ENCODE peak calls at places on chromosomes 13 and 19, in four cellular contexts. Q, B, E and K are unnamed samples.

GRCh38 chr19:36605839-36606478 is 846 bp downstream of the ZNF382 start:
- DNase-seq in B (no peak), E (no peak), Q (peak), K (no peak)

GRCh38 chr13:24153979-24154378 is 6.5 kb upstream of the SPATA13 start:
- DNase-seq in B (no peak), E (no peak), Q (no peak), K (no peak)

GRCh38 chr13:113186061-113186900 is 22.2 kb downstream of the PCID2 start:
- DNase-seq in B (no peak), Q (no peak), E (no peak), K (no peak)

GRCh38 chr19:48905664-48906063 is 5.6 kb downstream of the NUCB1 start:
- DNase-seq in E (no peak), Q (no peak), B (no peak), K (no peak)

GRCh38 chr13:113947321-113948033 is 26.4 kb downstream of the C13orf46 start:
- DNase-seq in E (peak), B (no peak), Q (peak), K (no peak)

GRCh38 chr13:60412909-60413616 is 16.0 kb downstream of the TDRD3 start:
- DNase-seq in E (no peak), B (no peak), Q (no peak), K (no peak)

GRCh38 chr13:59623516-59623915 is 540.2 kb downstream of the DIAPH3 start:
- DNase-seq in Q (no peak), E (no peak), B (no peak), K (no peak)

GRCh38 chr19:53102186-53102585 is 1.0 kb downstream of the ZNF160 start:
- DNase-seq in B (no peak), E (no peak), Q (no peak), K (no peak)

GRCh38 chr19:19075126-19075525 is 11.3 kb downstream of the SLC25A42 start:
- DNase-seq in B (no peak), E (no peak), Q (no peak), K (no peak)

GRCh38 chr19:3001235-3001800 is 24.0 kb downstream of the TLE6 start:
- DNase-seq in E (no peak), B (no peak), Q (no peak), K (no peak)

GRCh38 chr13:29170451-29171082 is 350.4 kb downstream of the MTUS2 start:
- DNase-seq in E (no peak), B (no peak), Q (no peak), K (no peak)

GRCh38 chr13:80341771-80342271 is 895 bp upstream of the SPRY2 start:
- DNase-seq in E (peak), B (no peak), Q (peak), K (no peak)

GRCh38 chr19:43759515-43759914 is 4.8 kb upstream of the SMG9 start:
- DNase-seq in Q (no peak), B (no peak), E (no peak), K (no peak)

GRCh38 chr19:14061081-14061749 is 661 bp downstream of the PALM3 start:
- DNase-seq in Q (peak), E (no peak), B (no peak), K (no peak)

GRCh38 chr19:14337510-14337909 is 43.7 kb upstream of the ADGRE5 start:
- DNase-seq in Q (no peak), E (no peak), B (no peak), K (no peak)

GRCh38 chr19:3608750-3609322 is 2.2 kb upstream of the TBXA2R start:
- DNase-seq in B (no peak), E (peak), Q (no peak), K (no peak)

GRCh38 chr13:35763060-35763804 is 286.7 kb upstream of the MAB21L1 start:
- DNase-seq in B (no peak), Q (no peak), E (no peak), K (no peak)

GRCh38 chr13:106139407-106139806 is 396.1 kb downstream of the EFNB2 start:
- DNase-seq in B (no peak), Q (no peak), E (no peak), K (no peak)

GRCh38 chr19:4990306-4990705 is 21.4 kb downstream of the KDM4B start:
- DNase-seq in B (no peak), Q (no peak), E (no peak), K (no peak)

GRCh38 chr13:98978280-98978679 is 416 bp upstream of the DOCK9 start:
- DNase-seq in B (no peak), E (no peak), Q (no peak), K (no peak)

GRCh38 chr13:97413694-97414093 is 20.3 kb upstream of the RAP2A start:
- DNase-seq in E (no peak), Q (no peak), B (no peak), K (no peak)

GRCh38 chr19:9818175-9818733 is 625 bp downstream of the FBXL12 start:
- DNase-seq in Q (no peak), B (no peak), E (no peak), K (no peak)

GRCh38 chr13:27954406-27954851 is 14.7 kb downstream of the CDX2 start:
- DNase-seq in B (no peak), Q (peak), E (no peak), K (no peak)

GRCh38 chr13:106138620-106139019 is 396.8 kb downstream of the EFNB2 start:
- DNase-seq in B (no peak), E (no peak), Q (no peak), K (no peak)

GRCh38 chr13:99015606-99016520 is 38.0 kb upstream of the DOCK9 start:
- DNase-seq in E (no peak), B (no peak), Q (no peak), K (no peak)

GRCh38 chr13:20291037-20291436 is 58.9 kb upstream of the GJB6 start:
- DNase-seq in Q (no peak), E (no peak), B (no peak), K (no peak)

DNA sequence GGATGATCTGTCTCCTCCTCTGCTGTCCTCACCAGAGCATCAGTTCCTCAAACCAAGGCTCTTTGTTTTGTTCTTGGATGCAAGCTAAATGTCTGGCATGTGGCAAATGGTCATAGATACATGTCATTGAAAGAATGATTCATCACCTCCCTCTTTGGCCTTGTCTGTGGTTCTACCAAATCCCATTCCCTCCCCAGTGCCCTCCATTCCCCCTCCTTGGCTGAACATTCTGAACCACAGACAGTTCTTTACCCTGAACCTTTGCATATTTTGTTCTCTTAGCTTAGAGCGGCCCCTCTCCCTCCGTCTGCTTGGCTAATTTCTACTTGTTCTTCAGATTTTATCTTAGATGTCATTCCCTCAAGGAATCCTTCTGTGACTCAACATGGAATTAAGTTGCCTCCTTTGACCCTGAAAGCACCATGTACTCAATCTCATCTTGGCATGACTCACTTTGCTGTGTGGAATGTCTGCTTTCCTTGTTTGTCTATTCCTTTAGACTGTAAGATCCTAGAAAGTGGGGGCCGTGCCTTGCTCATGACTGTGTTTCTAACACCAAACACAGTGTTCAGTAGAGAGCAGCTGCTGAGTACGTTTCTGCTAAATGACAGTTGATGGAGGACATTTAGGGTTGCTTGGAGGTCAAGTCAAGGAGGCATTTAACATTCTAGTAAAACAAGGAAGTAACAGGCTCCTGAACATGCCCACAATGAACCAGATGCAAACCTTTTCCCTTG is 8.1 kb downstream of the ALOX5AP start:
- DNase-seq in Q (no peak), E (no peak), B (no peak), K (no peak)
- H3K4me3 ChIP-seq in Q (no peak), E (no peak), B (no peak), K (no peak)

DNA sequence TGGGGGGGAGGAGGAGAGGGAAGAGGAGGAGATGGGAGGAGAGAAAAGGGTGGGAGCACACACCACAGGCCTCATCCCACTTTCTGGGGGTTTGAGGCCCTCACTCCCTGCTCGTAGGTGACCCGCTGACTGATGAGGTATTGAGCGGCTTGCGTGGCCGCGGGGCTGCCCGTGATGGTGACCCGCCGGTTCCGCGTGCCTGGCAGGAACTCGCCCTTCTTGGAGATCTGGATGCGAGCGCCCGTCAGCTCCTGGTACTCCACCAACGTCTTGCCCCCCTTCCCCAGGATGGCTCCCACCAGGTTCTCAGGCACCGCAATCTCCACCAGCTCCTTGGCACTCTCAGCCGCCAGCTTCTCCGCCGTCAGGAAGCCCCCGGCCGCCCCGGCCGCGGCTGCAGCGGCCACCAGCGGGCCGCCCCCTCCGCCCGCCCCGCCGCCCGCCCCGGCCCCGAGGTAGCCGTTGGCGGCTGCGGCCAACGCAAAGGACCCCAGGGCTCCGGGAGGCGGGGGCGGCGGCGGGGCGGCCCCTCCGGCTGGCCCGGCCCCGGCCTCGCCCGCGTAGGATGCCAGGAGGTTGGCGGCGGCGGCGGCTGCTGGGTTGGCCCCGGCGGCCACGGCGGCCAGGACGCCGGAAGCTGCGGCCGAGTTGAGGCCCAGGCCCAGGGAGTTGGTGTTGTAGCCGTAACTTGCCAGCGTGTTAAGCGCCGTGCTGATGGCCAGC is 25.4 kb upstream of the NANOS2 start:
- DNase-seq in B (no peak), Q (no peak), E (no peak), K (no peak)
- H3K4me3 ChIP-seq in B (peak), Q (no peak), E (no peak), K (no peak)

GRCh38 chr13:45411631-45412030 is 6.5 kb downstream of the SLC25A30 start:
- DNase-seq in B (no peak), E (no peak), Q (no peak), K (peak)

GRCh38 chr13:45412274-45413049 is 5.7 kb downstream of the SLC25A30 start:
- DNase-seq in Q (no peak), B (no peak), E (no peak), K (no peak)

GRCh38 chr13:45411226-45411625 is 6.9 kb downstream of the SLC25A30 start:
- DNase-seq in B (no peak), Q (no peak), E (no peak), K (no peak)

GRCh38 chr13:45415112-45415511 is 3.1 kb downstream of the SLC25A30 start:
- DNase-seq in E (no peak), Q (no peak), B (no peak), K (no peak)

GRCh38 chr13:45413826-45414312 is 4.3 kb downstream of the SLC25A30 start:
- DNase-seq in B (no peak), Q (no peak), E (no peak), K (no peak)
- H3K4me3 ChIP-seq in B (peak), Q (no peak), E (no peak), K (peak)

GRCh38 chr19:39517432-39517831 is 2.5 kb downstream of the SELENOV start:
- DNase-seq in Q (no peak), B (no peak), E (no peak), K (no peak)

GRCh38 chr19:39514840-39515550 is at the start of gene SELENOV:
- DNase-seq in Q (peak), B (no peak), E (peak), K (no peak)

GRCh38 chr19:39512964-39513363 is 2.0 kb upstream of the SELENOV start:
- DNase-seq in B (no peak), E (no peak), Q (no peak), K (no peak)

GRCh38 chr19:39516270-39516669 is 1.3 kb downstream of the SELENOV start:
- DNase-seq in E (no peak), B (no peak), Q (no peak), K (no peak)

GRCh38 chr19:39515551-39516191 is 732 bp downstream of the SELENOV start:
- DNase-seq in Q (peak), E (no peak), B (no peak), K (no peak)
- H3K4me3 ChIP-seq in Q (peak), E (peak), B (peak), K (peak)

DNA sequence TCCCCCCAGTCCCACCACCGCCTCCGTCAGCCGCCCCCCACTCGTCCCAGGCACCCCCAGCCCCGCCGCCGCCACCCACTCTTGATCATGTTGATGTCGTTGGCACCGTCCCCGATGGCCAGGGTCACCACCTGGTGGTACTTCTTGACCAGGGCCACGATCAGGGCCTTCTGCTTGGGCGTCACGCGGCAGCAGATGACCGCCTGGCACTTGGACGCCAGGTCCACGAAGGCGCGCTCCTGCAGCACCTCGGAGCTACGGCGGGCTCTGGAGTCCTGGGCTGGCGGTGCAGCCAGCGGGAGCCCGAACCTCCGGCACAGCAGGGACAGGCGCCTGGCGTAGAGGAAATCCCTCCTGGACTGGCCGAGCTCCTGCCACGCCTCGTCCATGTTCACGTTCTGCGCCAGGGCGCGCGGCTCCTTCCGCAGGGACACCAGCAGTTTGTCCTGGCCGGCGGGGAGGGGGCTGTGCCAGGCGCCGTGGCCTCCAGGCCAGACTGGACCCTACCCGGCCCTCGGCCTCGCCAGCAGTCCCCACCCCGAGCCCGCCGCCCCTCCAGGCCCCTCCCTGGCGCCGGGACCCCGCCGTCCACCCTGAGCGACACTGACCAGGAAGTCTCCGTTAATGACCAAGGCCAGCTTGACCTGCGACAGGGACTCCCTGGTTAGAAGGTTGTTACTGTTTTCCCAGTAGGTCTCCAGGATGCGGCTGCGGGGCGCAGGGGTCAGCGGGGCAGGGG is 22.6 kb downstream of the ATP8B3 start:
- DNase-seq in Q (no peak), E (peak), B (no peak), K (no peak)
- H3K4me3 ChIP-seq in Q (no peak), E (peak), B (peak), K (peak)

DNA sequence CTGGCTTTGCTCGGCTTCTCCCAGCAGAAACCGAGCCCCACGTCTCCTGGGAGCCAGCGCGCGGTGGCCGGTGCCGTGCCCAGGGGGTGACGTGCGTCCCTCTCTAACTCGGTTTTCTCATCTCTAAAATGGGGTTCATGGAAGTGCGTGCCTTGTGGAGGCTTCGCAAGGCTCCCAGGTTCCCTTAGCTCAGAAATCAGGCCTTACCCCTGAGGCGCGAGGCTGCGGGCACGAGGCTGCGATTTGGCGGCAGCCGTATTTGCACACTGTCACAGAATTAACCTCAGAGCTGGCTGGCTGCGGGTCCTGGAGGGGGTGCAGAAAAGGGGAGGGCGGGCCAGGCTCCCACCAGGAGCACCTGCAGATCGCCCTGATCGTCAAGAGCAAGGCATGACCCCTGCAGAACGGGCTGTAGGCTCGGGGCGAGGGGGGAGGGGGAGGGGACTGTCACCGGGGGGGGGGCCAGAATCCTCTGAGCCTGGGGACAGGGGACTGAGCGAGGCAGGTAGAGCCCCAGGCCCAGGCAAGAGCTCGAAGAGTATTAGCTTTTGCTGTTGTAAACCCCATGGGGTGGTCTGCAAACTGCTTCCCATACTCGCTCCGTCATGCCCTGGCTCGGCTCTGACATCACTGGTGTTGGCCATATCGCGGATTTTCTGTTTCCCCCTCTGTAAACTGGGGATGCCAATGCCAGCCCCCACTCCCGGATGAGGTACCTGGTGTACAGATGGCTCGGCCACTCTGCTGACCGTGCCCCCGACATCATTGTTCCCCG is 62.2 kb downstream of the CCNE1 start:
- DNase-seq in B (no peak), E (no peak), Q (no peak), K (no peak)
- H3K4me3 ChIP-seq in B (peak), E (no peak), Q (no peak), K (peak)

GRCh38 chr19:38710928-38711725 is 33.1 kb downstream of the CAPN12 start:
- DNase-seq in B (no peak), E (peak), Q (no peak), K (no peak)

GRCh38 chr19:38710416-38710702 is 33.9 kb downstream of the CAPN12 start:
- DNase-seq in E (no peak), B (no peak), Q (no peak), K (no peak)

GRCh38 chr19:38712161-38712748 is 32.0 kb downstream of the CAPN12 start:
- DNase-seq in E (no peak), B (no peak), Q (no peak), K (no peak)

GRCh38 chr19:38713227-38713649 is 31.0 kb downstream of the CAPN12 start:
- DNase-seq in E (peak), Q (no peak), B (no peak), K (no peak)

DNA sequence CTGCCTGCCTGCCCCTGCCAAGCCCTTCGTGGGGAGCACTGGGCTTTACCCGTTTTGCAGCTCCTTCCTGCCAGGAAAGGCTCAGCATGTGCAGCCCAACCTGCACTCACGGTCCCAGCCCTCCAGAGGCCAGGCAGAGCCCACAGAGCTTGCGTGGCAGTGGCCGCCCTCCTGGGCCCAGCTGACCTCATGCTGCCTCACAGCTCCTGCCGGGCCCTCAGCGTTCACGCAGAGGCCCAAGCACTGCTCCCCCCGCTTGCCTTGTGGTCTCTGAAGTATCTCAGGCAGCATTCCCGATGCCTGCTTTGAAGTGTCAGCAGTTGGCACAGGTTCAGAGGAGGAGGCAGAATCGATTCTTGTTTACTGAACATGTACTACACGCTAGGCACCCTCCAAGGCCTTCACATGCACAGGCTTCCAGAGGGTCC is 32.5 kb downstream of the CAPN12 start:
- DNase-seq in Q (peak), B (no peak), E (peak), K (no peak)
- H3K4me3 ChIP-seq in Q (no peak), B (no peak), E (no peak), K (no peak)

GRCh38 chr19:15815306-15815705 is at the start of gene OR10H1:
- DNase-seq in E (no peak), Q (no peak), B (no peak), K (no peak)
- H3K4me3 ChIP-seq in E (no peak), Q (no peak), B (no peak), K (no peak)

GRCh38 chr19:51570962-51571575 is at the start of gene ZNF175:
- DNase-seq in Q (peak), B (peak), E (peak), K (no peak)

GRCh38 chr19:51573331-51573730 is 2.2 kb downstream of the ZNF175 start:
- DNase-seq in E (no peak), B (no peak), Q (no peak), K (no peak)

GRCh38 chr19:51572415-51572814 is 1.3 kb downstream of the ZNF175 start:
- DNase-seq in B (no peak), E (no peak), Q (no peak), K (no peak)

GRCh38 chr19:51572908-51573307 is 1.8 kb downstream of the ZNF175 start:
- DNase-seq in E (no peak), Q (no peak), B (no peak), K (no peak)

DNA sequence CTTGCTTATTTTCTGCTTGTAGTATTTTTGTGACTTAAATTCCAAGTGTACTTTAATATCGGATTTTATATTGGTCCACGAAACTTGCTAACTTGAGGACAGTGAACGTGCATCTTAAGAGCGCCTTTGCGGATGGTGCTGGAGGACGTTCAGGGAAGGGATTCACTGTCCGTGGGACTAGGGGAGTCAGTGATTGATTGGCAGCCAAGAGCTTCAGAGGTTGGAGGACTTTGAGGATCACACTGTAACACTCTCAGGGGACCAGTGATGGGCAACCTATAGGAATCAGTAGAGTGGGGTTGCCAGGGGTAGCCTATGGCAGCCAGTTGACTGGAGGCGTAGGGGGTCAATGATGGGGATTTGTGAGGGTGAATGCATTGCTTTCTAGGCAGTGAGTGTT is 516 bp downstream of the ZNF175 start:
- DNase-seq in Q (no peak), B (no peak), E (no peak), K (no peak)
- H3K4me3 ChIP-seq in Q (peak), B (peak), E (peak), K (peak)

GRCh38 chr13:51802601-51803000 is 1.4 kb downstream of the DHRS12 start:
- DNase-seq in B (no peak), E (no peak), Q (peak), K (no peak)
- H3K4me3 ChIP-seq in B (peak), E (no peak), Q (no peak), K (peak)